ENCODE peak calls at places on chromosomes 13 and 19, in five cellular contexts. One of them, this sample, is unnamed.

GRCh38 chr13:79936368-79937136 is 404.4 kb downstream of the SPRY2 start:
- DNase-seq in heart left ventricle: peak; percentile 36
- DNase-seq in HS-5: peak; percentile 91
- DNase-seq in Karpas-422: no peak
- DNase-seq in body of pancreas: peak; percentile 46
- DNase-seq in this sample: peak; percentile 50

GRCh38 chr19:33445752-33446070 is 72.2 kb downstream of the CEBPG start:
- DNase-seq in heart left ventricle: no peak
- DNase-seq in HS-5: no peak
- DNase-seq in Karpas-422: no peak
- DNase-seq in body of pancreas: no peak
- DNase-seq in this sample: no peak

GRCh38 chr19:28154077-28154476 is 1058.9 kb downstream of the UQCRFS1 start:
- DNase-seq in heart left ventricle: no peak
- DNase-seq in HS-5: no peak
- DNase-seq in Karpas-422: no peak
- DNase-seq in body of pancreas: no peak
- DNase-seq in this sample: no peak

GRCh38 chr13:33119886-33120543 is 103.8 kb downstream of the KL start:
- DNase-seq in heart left ventricle: no peak
- DNase-seq in HS-5: no peak
- DNase-seq in Karpas-422: no peak
- DNase-seq in body of pancreas: no peak
- DNase-seq in this sample: no peak

GRCh38 chr19:4052114-4052992 is 14.3 kb downstream of the ZBTB7A start:
- DNase-seq in heart left ventricle: peak; percentile 55
- DNase-seq in HS-5: no peak
- DNase-seq in Karpas-422: no peak
- DNase-seq in body of pancreas: peak; percentile 76
- DNase-seq in this sample: no peak

GRCh38 chr19:46862974-46863632 is 2.3 kb downstream of the ARHGAP35 start:
- DNase-seq in heart left ventricle: no peak
- DNase-seq in HS-5: no peak
- DNase-seq in Karpas-422: peak; percentile 61
- DNase-seq in body of pancreas: no peak
- DNase-seq in this sample: no peak

GRCh38 chr13:48220592-48221300 is 12.3 kb upstream of the ITM2B start:
- DNase-seq in heart left ventricle: no peak
- DNase-seq in HS-5: no peak
- DNase-seq in Karpas-422: no peak
- DNase-seq in body of pancreas: no peak
- DNase-seq in this sample: no peak

GRCh38 chr13:111961236-111961635 is 105.7 kb upstream of the SOX1 start:
- DNase-seq in heart left ventricle: no peak
- DNase-seq in HS-5: no peak
- DNase-seq in Karpas-422: no peak
- DNase-seq in body of pancreas: no peak
- DNase-seq in this sample: no peak

GRCh38 chr13:74867460-74867859 is 614.5 kb downstream of the TBC1D4 start:
- DNase-seq in heart left ventricle: no peak
- DNase-seq in HS-5: no peak
- DNase-seq in Karpas-422: no peak
- DNase-seq in body of pancreas: no peak
- DNase-seq in this sample: no peak

GRCh38 chr19:52190679-52191293 is 934 bp downstream of the PPP2R1A start:
- DNase-seq in heart left ventricle: peak; percentile 41
- DNase-seq in HS-5: peak; percentile 14
- DNase-seq in Karpas-422: peak; percentile 77
- DNase-seq in body of pancreas: peak; percentile 20
- DNase-seq in this sample: peak; percentile 46

GRCh38 chr19:7903244-7904073 is at the start of gene MAP2K7:
- DNase-seq in heart left ventricle: peak; percentile 100
- DNase-seq in HS-5: peak; percentile 97
- DNase-seq in Karpas-422: peak; percentile 100
- DNase-seq in body of pancreas: peak; percentile 100
- DNase-seq in this sample: peak; percentile 100

GRCh38 chr13:25678398-25678797 is 306.6 kb downstream of the ATP8A2 start:
- DNase-seq in heart left ventricle: peak; percentile 6
- DNase-seq in HS-5: no peak
- DNase-seq in Karpas-422: peak; percentile 49
- DNase-seq in body of pancreas: peak; percentile 82
- DNase-seq in this sample: no peak

GRCh38 chr13:76884167-76884566 is 2.0 kb downstream of the KCTD12 start:
- DNase-seq in heart left ventricle: peak; percentile 45
- DNase-seq in HS-5: no peak
- DNase-seq in Karpas-422: no peak
- DNase-seq in body of pancreas: peak; percentile 37
- DNase-seq in this sample: peak; percentile 48

GRCh38 chr13:84998681-84999080 is 800.5 kb downstream of the SLITRK6 start:
- DNase-seq in heart left ventricle: no peak
- DNase-seq in HS-5: no peak
- DNase-seq in Karpas-422: no peak
- DNase-seq in body of pancreas: no peak
- DNase-seq in this sample: no peak